ENCODE peak calls at places on chromosome 19, in six cellular contexts. W is uterus; O is activated CD4-positive, alpha-beta T cell treated with anti-CD3 and anti-CD28 coated beads for 1 hour; F is effector CD4-positive, alpha-beta T cell; U is adrenal gland; Z is NCI-H1092. E is an unnamed sample.
A peak's percentile ranks its signal among the peaks of the same experiment; 100 is the strongest.

GRCh38 chr19:55406869-55407624 is 541 bp downstream of the UBE2S start:
- DNase-seq in W (peak; percentile 40), O (no peak), F (no peak), U (peak; percentile 51), Z (no peak), E (no peak)

GRCh38 chr19:3270908-3271307 is 46.4 kb downstream of the CELF5 start:
- DNase-seq in W (no peak), O (peak; percentile 46), F (peak; percentile 30), U (peak; percentile 26), Z (peak; percentile 65), E (no peak)

GRCh38 chr19:49851456-49852259 is 699 bp downstream of the PTOV1 start:
- DNase-seq in W (peak; percentile 40), O (no peak), F (peak; percentile 24), U (peak; percentile 63), Z (peak; percentile 12), E (no peak)

GRCh38 chr19:17522988-17523872 is 11.8 kb downstream of the PGLS start:
- DNase-seq in W (no peak), O (peak; percentile 12), F (no peak), U (no peak), Z (no peak), E (peak; percentile 57)

GRCh38 chr19:27776020-27776419 is 1436.9 kb downstream of the UQCRFS1 start:
- DNase-seq in W (no peak), O (no peak), F (no peak), U (no peak), Z (no peak), E (no peak)

GRCh38 chr19:10226021-10226375 is 5.1 kb downstream of the S1PR2 start:
- DNase-seq in W (no peak), O (no peak), F (no peak), U (no peak), Z (no peak), E (peak; percentile 46)

GRCh38 chr19:45419396-45419795 is 4.3 kb downstream of the ERCC1 start:
- DNase-seq in W (no peak), O (no peak), F (no peak), U (no peak), Z (no peak), E (no peak)

GRCh38 chr19:43688059-43688763 is 18.2 kb upstream of the PLAUR start:
- DNase-seq in W (no peak), O (no peak), F (no peak), U (no peak), Z (no peak), E (no peak)

GRCh38 chr19:3276341-3276799 is 51.9 kb downstream of the CELF5 start:
- DNase-seq in W (no peak), O (peak; percentile 29), F (peak; percentile 37), U (no peak), Z (no peak), E (no peak)

GRCh38 chr19:43555185-43555770 is 20.0 kb downstream of the XRCC1 start:
- DNase-seq in W (peak; percentile 60), O (peak; percentile 70), F (peak; percentile 80), U (peak; percentile 81), Z (no peak), E (peak; percentile 57)

GRCh38 chr19:30682576-30683536 is 310.7 kb downstream of the ZNF536 start:
- DNase-seq in W (peak; percentile 82), O (peak; percentile 22), F (peak; percentile 13), U (peak; percentile 80), Z (no peak), E (peak; percentile 73)

GRCh38 chr19:41990615-41991014 is 3.4 kb downstream of the ATP1A3 start:
- DNase-seq in W (no peak), O (no peak), F (no peak), U (no peak), Z (no peak), E (no peak)

GRCh38 chr19:2691951-2692350 is 10.5 kb downstream of the GNG7 start:
- DNase-seq in W (no peak), O (no peak), F (no peak), U (no peak), Z (no peak), E (no peak)

GRCh38 chr19:46035546-46035945 is 5.3 kb downstream of the IGFL4 start:
- DNase-seq in W (no peak), O (no peak), F (no peak), U (no peak), Z (no peak), E (no peak)

GRCh38 chr19:50607874-50608785 is 31.6 kb downstream of the SYT3 start:
- DNase-seq in W (peak; percentile 59), O (peak; percentile 48), F (peak; percentile 30), U (peak; percentile 73), Z (no peak), E (peak; percentile 58)

GRCh38 chr19:17107546-17108452 is 32.2 kb downstream of the MYO9B start:
- DNase-seq in W (peak; percentile 96), O (no peak), F (no peak), U (peak; percentile 86), Z (peak; percentile 11), E (peak; percentile 96)

GRCh38 chr19:58033741-58034475 is at the start of gene ZSCAN1:
- DNase-seq in W (peak; percentile 67), O (no peak), F (no peak), U (peak; percentile 85), Z (peak; percentile 89), E (peak; percentile 93)